ENCODE peak calls at places on chromosomes 2 and 18, in seven cellular contexts. D, G, M, C, V, I and U are unnamed samples.

GRCh38 chr18:12254137-12254819 is at the start of gene CIDEA:
- DNase-seq in V (no peak), M (no peak), I (no peak), C (no peak), D (no peak), G (no peak), U (no peak)

GRCh38 chr18:59272221-59272888 is 899 bp downstream of the RAX start:
- DNase-seq in C (no peak), M (no peak), V (peak), G (no peak), D (no peak), I (no peak), U (no peak)

GRCh38 chr18:10244341-10244740 is 210.1 kb upstream of the APCDD1 start:
- DNase-seq in M (no peak), V (no peak), C (no peak), I (no peak), D (no peak), G (no peak), U (no peak)

GRCh38 chr2:1421731-1422130 is 8.5 kb downstream of the TPO start:
- DNase-seq in I (no peak), G (no peak), V (no peak), D (no peak), C (no peak), M (no peak), U (no peak)

GRCh38 chr2:3173031-3173430 is 204.6 kb downstream of the EIPR1 start:
- DNase-seq in V (no peak), G (no peak), C (no peak), I (no peak), M (no peak), D (no peak), U (no peak)

GRCh38 chr2:221444106-221444505 is 128.0 kb downstream of the EPHA4 start:
- DNase-seq in M (peak), G (peak), I (peak), V (peak), D (no peak), C (no peak), U (peak)

GRCh38 chr2:48278590-48278989 is 251.4 kb upstream of the STON1 start:
- DNase-seq in G (no peak), C (no peak), D (no peak), M (no peak), V (peak), I (no peak), U (no peak)

GRCh38 chr18:61972389-61973264 is 79.8 kb upstream of the RNF152 start:
- DNase-seq in G (no peak), D (no peak), C (no peak), M (no peak), I (no peak), V (no peak), U (no peak)

GRCh38 chr18:37956902-37957301 is 391.3 kb upstream of the CELF4 start:
- DNase-seq in D (no peak), C (no peak), M (no peak), G (no peak), V (no peak), I (no peak), U (no peak)

GRCh38 chr18:29459986-29460385 is 1283.1 kb upstream of the CDH2 start:
- DNase-seq in V (no peak), D (no peak), C (no peak), I (no peak), M (no peak), G (no peak), U (no peak)